ENCODE peak calls at places on chromosomes 3 and 15, in five cellular contexts. A is hepatocyte, U is NCI-H1930, G is A549, V is IMR-90. J is an unnamed sample.

GRCh38 chr15:36428102-36428845 is 151.2 kb upstream of the CDIN1 start:
- DNase-seq in U (no peak), G (peak), A (peak), V (peak), J (no peak)

GRCh38 chr3:49813497-49814174 is at the start of gene UBA7:
- DNase-seq in G (no peak), V (peak), A (peak), U (no peak), J (peak)

GRCh38 chr3:196737655-196738054 is 2.0 kb upstream of the PAK2 start:
- DNase-seq in G (no peak), A (no peak), V (no peak), U (no peak), J (no peak)

GRCh38 chr3:160801386-160802118 is 45.5 kb downstream of the PPM1L start:
- DNase-seq in G (no peak), V (peak), U (no peak), A (peak), J (no peak)

GRCh38 chr15:92226020-92226612 is 167.6 kb upstream of the ST8SIA2 start:
- DNase-seq in U (no peak), A (peak), V (no peak), G (peak), J (peak)

GRCh38 chr15:98671060-98672008 is 23.0 kb downstream of the IGF1R start:
- DNase-seq in U (no peak), V (peak), A (peak), G (no peak), J (no peak)

GRCh38 chr3:169746924-169747323 is 17.9 kb downstream of the TERC start:
- DNase-seq in G (no peak), A (no peak), V (no peak), U (no peak), J (no peak)

GRCh38 chr3:164233951-164234350 is 844.3 kb downstream of the SI start:
- DNase-seq in U (no peak), V (no peak), A (peak), G (no peak), J (no peak)

GRCh38 chr3:10395196-10395595 is 74.3 kb upstream of the SEC13 start:
- DNase-seq in U (no peak), V (no peak), G (no peak), A (no peak), J (no peak)

GRCh38 chr3:58988041-58988440 is 61.8 kb downstream of the CFAP20DC start:
- DNase-seq in G (no peak), A (no peak), U (no peak), V (no peak), J (no peak)

GRCh38 chr15:69092159-69092558 is 68.3 kb upstream of the GLCE start:
- DNase-seq in U (no peak), A (no peak), G (peak), V (peak), J (peak)

GRCh38 chr3:11288786-11289637 is 16.8 kb downstream of the ATG7 start:
- DNase-seq in U (no peak), A (peak), G (peak), V (peak), J (peak)

GRCh38 chr3:194572131-194572789 is 61.0 kb downstream of the TMEM44 start:
- DNase-seq in A (peak), G (peak), U (no peak), V (peak), J (peak)

GRCh38 chr3:49339593-49339946 is 283 bp downstream of the USP4 start:
- DNase-seq in V (no peak), G (peak), A (peak), U (no peak), J (peak)

GRCh38 chr3:168251371-168251770 is 155.6 kb upstream of the GOLIM4 start:
- DNase-seq in G (no peak), U (no peak), V (no peak), A (no peak), J (no peak)

GRCh38 chr15:63369296-63369695 is 12.3 kb downstream of the CA12 start:
- DNase-seq in V (no peak), G (no peak), U (no peak), A (no peak), J (no peak)

GRCh38 chr3:120673116-120673515 is 8.9 kb downstream of the HGD start:
- DNase-seq in V (no peak), A (no peak), G (no peak), U (no peak), J (no peak)

GRCh38 chr15:28885630-28886430 is at the start of gene APBA2:
- DNase-seq in G (peak), U (no peak), A (peak), V (peak), J (no peak)

GRCh38 chr15:39908186-39908585 is 11.9 kb downstream of the GPR176 start:
- DNase-seq in A (peak), U (no peak), V (peak), G (no peak), J (no peak)

GRCh38 chr3:157916672-157917071 is 189.5 kb downstream of the SHOX2 start:
- DNase-seq in V (no peak), G (no peak), U (no peak), A (no peak), J (no peak)

GRCh38 chr3:117019082-117019713 is 309.6 kb downstream of the TUSC7 start:
- DNase-seq in A (peak), V (peak), G (peak), U (peak), J (peak)

GRCh38 chr3:46082849-46083248 is 55.6 kb upstream of the XCR1 start:
- DNase-seq in G (no peak), V (no peak), U (no peak), A (no peak), J (peak)

GRCh38 chr3:23457697-23458096 is 254.6 kb downstream of the UBE2E2 start:
- DNase-seq in V (no peak), G (no peak), U (no peak), A (no peak), J (no peak)

GRCh38 chr15:85717212-85717611 is 77.5 kb downstream of the KLHL25 start:
- DNase-seq in G (no peak), V (no peak), A (no peak), U (no peak), J (no peak)

GRCh38 chr3:52193059-52193458 is 4.9 kb upstream of the ALAS1 start:
- DNase-seq in G (peak), V (peak), A (no peak), U (no peak), J (no peak)

GRCh38 chr15:47717036-47717611 is at the start of gene SEMA6D:
- DNase-seq in A (peak), U (peak), G (peak), V (peak), J (peak)

GRCh38 chr3:168884353-168884903 is 779.1 kb downstream of the MECOM start:
- DNase-seq in G (peak), A (peak), U (no peak), V (peak), J (peak)

J was measured in Calu3.